ENCODE peak calls at places on chromosomes 11 and 22, in six cellular contexts. One of them, this sample, is unnamed.
A peak's percentile ranks its signal among the peaks of the same experiment; 100 is the strongest.

GRCh38 chr11:6474806-6475500 is 1.2 kb upstream of the TRIM3 start:
- DNase-seq in fibroblast of mammary gland: no peak
- DNase-seq in fibroblast of lung: no peak
- DNase-seq in IMR-90: peak; percentile 6
- DNase-seq in MM.1S: no peak
- DNase-seq in HCT116: no peak
- DNase-seq in this sample: no peak

GRCh38 chr11:6378695-6378989 is 11.6 kb upstream of the SMPD1 start:
- DNase-seq in fibroblast of mammary gland: no peak
- DNase-seq in fibroblast of lung: no peak
- DNase-seq in IMR-90: no peak
- DNase-seq in MM.1S: no peak
- DNase-seq in HCT116: no peak
- DNase-seq in this sample: no peak

GRCh38 chr11:16126361-16126760 is 230.0 kb downstream of the SOX6 start:
- DNase-seq in fibroblast of mammary gland: no peak
- DNase-seq in fibroblast of lung: no peak
- DNase-seq in IMR-90: peak; percentile 30
- DNase-seq in MM.1S: no peak
- DNase-seq in HCT116: no peak
- DNase-seq in this sample: no peak

GRCh38 chr22:49359061-49359460 is 468.6 kb downstream of the BRD1 start:
- DNase-seq in fibroblast of mammary gland: no peak
- DNase-seq in fibroblast of lung: no peak
- DNase-seq in IMR-90: no peak
- DNase-seq in MM.1S: no peak
- DNase-seq in HCT116: no peak
- DNase-seq in this sample: no peak

GRCh38 chr11:6687876-6688275 is 4.7 kb upstream of the MRPL17 start:
- DNase-seq in fibroblast of mammary gland: no peak
- DNase-seq in fibroblast of lung: no peak
- DNase-seq in IMR-90: no peak
- DNase-seq in MM.1S: no peak
- DNase-seq in HCT116: no peak
- DNase-seq in this sample: no peak

GRCh38 chr22:28183078-28183870 is 264.2 kb upstream of the PITPNB start:
- DNase-seq in fibroblast of mammary gland: no peak
- DNase-seq in fibroblast of lung: no peak
- DNase-seq in IMR-90: no peak
- DNase-seq in MM.1S: no peak
- DNase-seq in HCT116: no peak
- DNase-seq in this sample: no peak

GRCh38 chr11:113839842-113840241 is 35.5 kb downstream of the USP28 start:
- DNase-seq in fibroblast of mammary gland: no peak
- DNase-seq in fibroblast of lung: no peak
- DNase-seq in IMR-90: no peak
- DNase-seq in MM.1S: no peak
- DNase-seq in HCT116: no peak
- DNase-seq in this sample: no peak

GRCh38 chr11:20022363-20023081 is 137.8 kb downstream of the DBX1 start:
- DNase-seq in fibroblast of mammary gland: peak; percentile 24
- DNase-seq in fibroblast of lung: peak; percentile 78
- DNase-seq in IMR-90: peak; percentile 63
- DNase-seq in MM.1S: no peak
- DNase-seq in HCT116: no peak
- DNase-seq in this sample: peak; percentile 76

GRCh38 chr11:34915136-34916013 is 804 bp downstream of the APIP start:
- DNase-seq in fibroblast of mammary gland: peak; percentile 38
- DNase-seq in fibroblast of lung: peak; percentile 45
- DNase-seq in IMR-90: peak; percentile 40
- DNase-seq in MM.1S: peak; percentile 19
- DNase-seq in HCT116: no peak
- DNase-seq in this sample: peak; percentile 47

GRCh38 chr11:126502982-126503381 is 147.5 kb downstream of the ST3GAL4 start:
- DNase-seq in fibroblast of mammary gland: no peak
- DNase-seq in fibroblast of lung: no peak
- DNase-seq in IMR-90: no peak
- DNase-seq in MM.1S: no peak
- DNase-seq in HCT116: no peak
- DNase-seq in this sample: no peak

GRCh38 chr11:125947419-125948277 is 1.8 kb downstream of the VSIG10L2 start:
- DNase-seq in fibroblast of mammary gland: no peak
- DNase-seq in fibroblast of lung: no peak
- DNase-seq in IMR-90: no peak
- DNase-seq in MM.1S: no peak
- DNase-seq in HCT116: no peak
- DNase-seq in this sample: no peak

GRCh38 chr11:88553204-88553603 is 215.7 kb upstream of the CTSC start:
- DNase-seq in fibroblast of mammary gland: peak; percentile 75
- DNase-seq in fibroblast of lung: no peak
- DNase-seq in IMR-90: peak; percentile 49
- DNase-seq in MM.1S: no peak
- DNase-seq in HCT116: no peak
- DNase-seq in this sample: no peak

GRCh38 chr22:30265851-30266444 is 703 bp downstream of the OSM start:
- DNase-seq in fibroblast of mammary gland: peak; percentile 33
- DNase-seq in fibroblast of lung: no peak
- DNase-seq in IMR-90: no peak
- DNase-seq in MM.1S: no peak
- DNase-seq in HCT116: no peak
- DNase-seq in this sample: no peak

GRCh38 chr22:30267382-30268302 is 991 bp upstream of the OSM start:
- DNase-seq in fibroblast of mammary gland: no peak
- DNase-seq in fibroblast of lung: no peak
- DNase-seq in IMR-90: no peak
- DNase-seq in MM.1S: no peak
- DNase-seq in HCT116: no peak
- DNase-seq in this sample: no peak

GRCh38 chr22:30265131-30265720 is 1.4 kb downstream of the OSM start:
- DNase-seq in fibroblast of mammary gland: no peak
- DNase-seq in fibroblast of lung: no peak
- DNase-seq in IMR-90: no peak
- DNase-seq in MM.1S: no peak
- DNase-seq in HCT116: no peak
- DNase-seq in this sample: no peak

GRCh38 chr22:30268331-30268730 is 1.7 kb upstream of the OSM start:
- DNase-seq in fibroblast of mammary gland: no peak
- DNase-seq in fibroblast of lung: no peak
- DNase-seq in IMR-90: no peak
- DNase-seq in MM.1S: no peak
- DNase-seq in HCT116: no peak
- DNase-seq in this sample: no peak

GRCh38 chr22:30266445-30267381 is at the start of gene OSM:
- DNase-seq in fibroblast of mammary gland: no peak
- DNase-seq in fibroblast of lung: no peak
- DNase-seq in IMR-90: no peak
- DNase-seq in MM.1S: no peak
- DNase-seq in HCT116: no peak
- DNase-seq in this sample: no peak
- H3K4me3 ChIP-seq in fibroblast of mammary gland: no peak within 1 kb of the TSS
- H3K4me3 ChIP-seq in fibroblast of lung: no peak within 1 kb of the TSS
- H3K4me3 ChIP-seq in IMR-90: no peak within 1 kb of the TSS
- H3K4me3 ChIP-seq in MM.1S: no peak within 1 kb of the TSS
- H3K4me3 ChIP-seq in HCT116: no peak within 1 kb of the TSS
- H3K4me3 ChIP-seq in this sample: no peak within 1 kb of the TSS

GRCh38 chr11:82722236-82722635 is 11.4 kb downstream of the FAM181B start:
- DNase-seq in fibroblast of mammary gland: peak; percentile 31
- DNase-seq in fibroblast of lung: no peak
- DNase-seq in IMR-90: no peak
- DNase-seq in MM.1S: no peak
- DNase-seq in HCT116: no peak
- DNase-seq in this sample: no peak
- TF ChIP-seq CTCF in fibroblast of mammary gland: no peak
- TF ChIP-seq CTCF in fibroblast of lung: no peak
- TF ChIP-seq CTCF in IMR-90: no peak
- TF ChIP-seq CTCF in MM.1S: no peak
- TF ChIP-seq CTCF in HCT116: no peak
- TF ChIP-seq CTCF in this sample: no peak

GRCh38 chr22:32476286-32476685 is 1.7 kb downstream of the FBXO7 start:
- DNase-seq in fibroblast of mammary gland: no peak
- DNase-seq in fibroblast of lung: no peak
- DNase-seq in IMR-90: no peak
- DNase-seq in MM.1S: peak; percentile 55
- DNase-seq in HCT116: no peak
- DNase-seq in this sample: no peak
- H3K4me3 ChIP-seq in fibroblast of mammary gland: peak overlapping the region; percentile 60
- H3K4me3 ChIP-seq in fibroblast of lung: peak overlapping the region; percentile 89
- H3K4me3 ChIP-seq in IMR-90: no peak overlapping the region
- H3K4me3 ChIP-seq in MM.1S: peak overlapping the region; percentile 94
- H3K4me3 ChIP-seq in HCT116: peak overlapping the region; percentile 69
- H3K4me3 ChIP-seq in this sample: peak overlapping the region; percentile 71

GRCh38 chr11:64765291-64765803 is 5.6 kb upstream of the PYGM start:
- DNase-seq in fibroblast of mammary gland: no peak
- DNase-seq in fibroblast of lung: no peak
- DNase-seq in IMR-90: no peak
- DNase-seq in MM.1S: no peak
- DNase-seq in HCT116: no peak
- DNase-seq in this sample: no peak
- TF ChIP-seq CTCF in fibroblast of mammary gland: peak; percentile 28
- TF ChIP-seq CTCF in fibroblast of lung: no peak
- TF ChIP-seq CTCF in IMR-90: no peak
- TF ChIP-seq CTCF in MM.1S: no peak
- TF ChIP-seq CTCF in HCT116: peak; percentile 40
- TF ChIP-seq CTCF in this sample: peak; percentile 36

DNA sequence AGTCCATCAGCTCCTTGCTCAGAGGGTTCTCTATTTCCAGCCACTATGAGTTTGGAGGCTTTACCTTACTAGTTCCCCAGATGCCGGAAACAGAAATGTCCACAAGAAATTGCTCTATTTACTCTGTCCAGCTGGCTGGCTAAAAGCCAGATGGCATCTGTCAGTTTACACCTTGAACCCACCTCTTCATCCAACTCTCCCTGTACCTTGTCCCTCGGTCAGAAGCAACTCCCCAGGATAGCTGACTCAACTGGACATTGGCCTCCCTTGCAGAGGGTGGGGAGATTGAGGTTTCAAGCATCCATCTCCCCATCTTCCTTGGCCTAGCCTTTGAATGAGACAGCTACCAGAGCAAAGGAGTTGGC is 1.7 kb downstream of the C2CD2L start:
- DNase-seq in fibroblast of mammary gland: no peak
- DNase-seq in fibroblast of lung: no peak
- DNase-seq in IMR-90: no peak
- DNase-seq in MM.1S: no peak
- DNase-seq in HCT116: no peak
- DNase-seq in this sample: no peak
- H3K4me3 ChIP-seq in fibroblast of mammary gland: peak overlapping the region; percentile 67
- H3K4me3 ChIP-seq in fibroblast of lung: peak overlapping the region; percentile 76
- H3K4me3 ChIP-seq in IMR-90: peak overlapping the region; percentile 45
- H3K4me3 ChIP-seq in MM.1S: peak overlapping the region; percentile 84
- H3K4me3 ChIP-seq in HCT116: peak overlapping the region; percentile 72
- H3K4me3 ChIP-seq in this sample: no peak overlapping the region